ENCODE peak calls at places on chromosome 19, in eight cellular contexts. S is chondrocyte, V is Peyer's patch, I is left ventricle myocardium inferior, O is osteocyte, Q is lower lobe of right lung, W is mammary epithelial cell, E is GM10248. H is an unnamed sample.

GRCh38 chr19:12806242-12807131 is at the start of gene RNASEH2A:
- DNase-seq in E (peak), Q (peak), O (peak), I (peak), V (peak), W (peak), S (no peak), H (peak)

GRCh38 chr19:56554272-56554869 is 12.9 kb upstream of the ZNF470 start:
- DNase-seq in Q (no peak), E (no peak), I (no peak), W (no peak), S (no peak), V (no peak), O (no peak), H (no peak)

GRCh38 chr19:46394398-46394797 is 19.0 kb downstream of the CCDC8 start:
- DNase-seq in W (no peak), E (no peak), S (no peak), V (no peak), O (no peak), I (no peak), Q (peak), H (no peak)

GRCh38 chr19:41699231-41699967 is 9.0 kb upstream of the CEACAM5 start:
- DNase-seq in O (peak), V (no peak), E (no peak), S (no peak), I (no peak), Q (no peak), W (peak), H (peak)

GRCh38 chr19:52237771-52238400 is 31.5 kb upstream of the ZNF766 start:
- DNase-seq in S (no peak), W (peak), O (no peak), E (no peak), Q (peak), I (peak), V (no peak), H (peak)

GRCh38 chr19:36963262-36963661 is 47.1 kb downstream of the ZNF568 start:
- DNase-seq in S (no peak), Q (no peak), V (no peak), I (no peak), W (no peak), E (no peak), O (no peak), H (no peak)

GRCh38 chr19:18421371-18421959 is 2.3 kb downstream of the SSBP4 start:
- DNase-seq in W (no peak), I (no peak), S (no peak), V (no peak), E (no peak), Q (peak), O (no peak), H (no peak)

GRCh38 chr19:13155472-13156284 is 5.5 kb downstream of the IER2 start:
- DNase-seq in Q (peak), I (peak), S (no peak), V (peak), O (peak), W (peak), E (peak), H (no peak)

GRCh38 chr19:2481466-2481865 is 5.5 kb downstream of the GADD45B start:
- DNase-seq in I (no peak), W (no peak), V (no peak), Q (no peak), O (no peak), S (peak), E (no peak), H (no peak)

GRCh38 chr19:2478756-2479555 is 3.0 kb downstream of the GADD45B start:
- DNase-seq in E (peak), V (peak), W (peak), I (peak), O (peak), S (peak), Q (peak), H (peak)

GRCh38 chr19:2477732-2478191 is 1.8 kb downstream of the GADD45B start:
- DNase-seq in S (no peak), O (no peak), E (no peak), V (no peak), W (no peak), Q (peak), I (no peak), H (peak)

GRCh38 chr19:2478324-2478755 is 2.4 kb downstream of the GADD45B start:
- DNase-seq in E (no peak), V (peak), W (peak), S (no peak), Q (peak), I (peak), O (no peak), H (peak)

DNA sequence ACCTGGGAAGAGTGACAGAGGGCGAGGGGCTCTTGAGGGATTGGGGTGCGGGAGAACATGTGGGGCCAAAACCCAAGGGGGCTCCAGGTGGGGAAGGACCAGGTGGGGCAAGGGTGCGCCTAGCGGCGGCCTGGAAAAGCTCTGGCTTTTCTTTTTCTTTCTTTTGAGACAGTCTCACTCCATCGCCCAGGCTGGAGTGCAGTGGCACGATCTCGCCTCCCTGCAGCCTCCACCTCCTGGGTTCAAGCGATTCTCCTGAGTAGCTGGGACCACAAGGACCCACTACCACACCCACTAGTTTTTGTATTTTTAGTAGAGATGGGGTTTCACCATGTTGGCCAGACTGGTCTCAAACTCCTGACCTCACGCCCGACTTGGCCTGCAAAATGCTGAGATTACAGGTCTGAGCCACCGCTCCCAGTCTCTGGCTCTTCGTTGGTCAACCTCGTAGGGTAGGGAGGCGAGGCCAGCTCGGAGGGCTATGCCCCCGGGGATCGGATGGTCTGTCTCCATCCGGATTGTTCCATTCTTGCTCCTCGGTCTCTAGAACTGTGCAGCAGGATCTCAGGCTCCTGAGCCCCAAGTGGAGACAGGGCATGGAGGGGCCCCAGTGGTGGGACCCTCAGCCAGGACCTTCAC is 3.7 kb downstream of the GADD45B start:
- DNase-seq in E (no peak), O (no peak), I (no peak), V (no peak), Q (peak), W (no peak), S (no peak), H (no peak)
- TF ChIP-seq CTCF in E (peak), O (peak), I (no peak), V (peak), Q (peak), W (peak), S (peak), H (peak)

DNA sequence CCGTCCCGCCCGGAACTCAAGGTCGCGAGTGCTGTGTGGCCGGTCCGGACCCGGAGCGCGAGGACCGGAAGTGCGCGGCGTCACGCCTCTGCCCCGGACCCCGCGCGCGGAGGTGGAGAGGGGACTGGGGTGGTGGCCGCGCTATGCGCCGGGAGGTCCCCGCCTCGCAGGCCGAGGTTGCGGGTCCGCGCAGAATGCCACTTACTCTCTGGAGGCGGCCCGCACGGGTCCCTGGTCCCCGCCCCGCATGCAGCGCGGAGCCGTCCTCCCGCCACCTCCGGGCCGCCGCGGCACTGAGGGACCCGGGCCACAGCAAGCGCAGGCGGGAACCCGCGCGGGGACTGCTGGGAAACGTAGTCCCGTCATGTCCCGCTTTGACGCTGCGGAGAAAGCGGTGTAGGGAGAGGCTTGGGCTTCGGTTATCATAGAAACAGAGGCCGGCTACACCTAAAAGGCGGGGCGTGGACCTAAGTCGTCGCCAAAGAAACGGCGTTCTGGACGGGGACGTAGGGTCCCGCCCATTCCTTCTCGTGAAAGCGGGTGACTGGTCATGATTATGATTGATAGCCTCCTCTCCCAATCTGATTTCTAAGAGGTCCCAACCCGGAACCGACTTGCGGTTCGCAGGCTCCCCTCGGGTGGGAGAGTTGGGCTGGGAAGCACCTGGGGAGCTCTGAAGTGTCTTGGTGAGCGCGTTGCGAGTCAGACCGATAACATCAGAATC is at the start of gene ZNF837:
- DNase-seq in Q (peak), I (peak), S (peak), W (peak), E (peak), V (peak), O (peak), H (peak)
- TF ChIP-seq CTCF in Q (no peak), I (peak), S (peak), W (no peak), E (no peak), V (peak), O (no peak), H (no peak)

DNA sequence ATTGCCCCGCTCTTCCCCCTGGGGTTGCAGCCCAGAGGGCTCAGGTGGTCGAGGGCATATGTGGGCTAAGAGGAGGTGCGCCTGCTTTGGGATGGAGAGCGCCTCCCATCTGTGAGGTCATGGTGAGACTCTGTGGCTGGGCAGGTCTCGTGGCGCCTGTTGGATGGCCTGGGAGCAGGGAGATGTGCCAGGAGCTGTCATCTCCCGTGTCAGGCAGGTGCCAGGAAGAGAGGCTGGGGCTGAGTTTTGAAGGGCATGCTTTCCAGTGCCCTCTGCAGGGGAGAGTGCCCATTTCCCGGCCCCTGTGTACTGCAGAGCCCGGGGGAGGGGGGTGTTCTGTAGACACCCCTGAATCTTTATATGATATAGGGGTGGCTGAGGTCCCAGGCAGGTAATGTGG is 2.8 kb downstream of the WTIP start:
- DNase-seq in Q (no peak), V (no peak), O (no peak), S (peak), W (no peak), E (no peak), I (peak), H (no peak)
- TF ChIP-seq CTCF in Q (no peak), V (no peak), O (no peak), S (no peak), W (no peak), E (no peak), I (peak), H (no peak)

GRCh38 chr19:44759083-44759804 is 10.7 kb downstream of the BCL3 start:
- DNase-seq in I (no peak), S (no peak), V (no peak), O (no peak), E (no peak), W (no peak), Q (no peak), H (no peak)
- TF ChIP-seq CTCF in I (no peak), S (no peak), V (no peak), O (no peak), E (no peak), W (no peak), Q (no peak), H (no peak)

DNA sequence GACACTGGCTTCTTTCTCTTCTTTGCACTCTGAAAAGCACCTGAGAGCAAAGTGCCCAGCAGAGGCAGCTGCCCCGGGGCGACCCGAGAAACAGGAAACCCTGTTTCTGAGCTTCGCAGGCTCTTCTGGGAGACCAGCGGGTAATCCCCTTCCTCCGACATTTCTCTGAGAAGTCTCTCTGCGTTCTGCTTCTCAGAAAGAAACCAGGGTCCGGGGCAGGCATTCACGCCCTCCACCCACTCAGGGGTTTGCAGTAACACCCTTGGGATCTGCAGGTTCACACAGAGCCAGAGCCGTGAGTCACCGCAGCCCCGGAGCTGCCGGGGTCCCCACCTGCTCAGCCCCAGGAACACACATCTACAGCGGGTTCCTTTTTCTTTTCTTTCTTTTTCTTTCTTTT is 86.0 kb downstream of the GADD45B start:
- DNase-seq in S (no peak), Q (peak), I (peak), V (no peak), O (no peak), E (peak), W (no peak), H (peak)
- TF ChIP-seq CTCF in S (no peak), Q (no peak), I (no peak), V (no peak), O (no peak), E (no peak), W (no peak), H (no peak)